ENCODE peak calls at places on chromosomes 1 and 21, in nine cellular contexts. T is tibial artery, A is cardiac muscle cell, W is A673, R is neuronal stem cell, J is HCT116, L is substantia nigra, F is thoracic aorta, X is SJSA1. S is an unnamed sample.

GRCh38 chr1:146001734-146002133 is 5.4 kb upstream of the TXNIP start:
- DNase-seq in T (peak), A (no peak), W (no peak), R (no peak), J (no peak), L (no peak), F (no peak), X (no peak), S (no peak)

GRCh38 chr1:8602471-8603219 is 214.8 kb downstream of the RERE start:
- DNase-seq in T (no peak), A (no peak), W (peak), R (no peak), J (no peak), L (no peak), F (no peak), X (no peak), S (no peak)

GRCh38 chr1:29854700-29855276 is 618.5 kb downstream of the PTPRU start:
- DNase-seq in T (no peak), A (no peak), W (no peak), R (no peak), J (no peak), L (no peak), F (no peak), X (no peak), S (no peak)

GRCh38 chr1:4563586-4563985 is 90.8 kb upstream of the AJAP1 start:
- DNase-seq in T (no peak), A (no peak), W (no peak), R (no peak), J (no peak), L (no peak), F (no peak), X (no peak), S (no peak)

GRCh38 chr1:29655945-29656866 is 419.9 kb downstream of the PTPRU start:
- DNase-seq in T (no peak), A (peak), W (peak), R (no peak), J (no peak), L (no peak), F (no peak), X (no peak), S (no peak)

GRCh38 chr1:92475029-92475428 is 11.7 kb downstream of the GFI1 start:
- DNase-seq in T (no peak), A (no peak), W (no peak), R (no peak), J (no peak), L (no peak), F (no peak), X (no peak), S (no peak)

GRCh38 chr1:229523052-229523451 is 14.9 kb upstream of the NUP133 start:
- DNase-seq in T (no peak), A (no peak), W (no peak), R (no peak), J (no peak), L (no peak), F (no peak), X (no peak), S (no peak)

GRCh38 chr1:208866351-208866750 is 622.2 kb upstream of the PLXNA2 start:
- DNase-seq in T (no peak), A (no peak), W (no peak), R (no peak), J (no peak), L (no peak), F (no peak), X (no peak), S (no peak)

GRCh38 chr1:5571861-5572401 is 420.3 kb downstream of the NPHP4 start:
- DNase-seq in T (no peak), A (no peak), W (no peak), R (no peak), J (no peak), L (no peak), F (no peak), X (no peak), S (no peak)

GRCh38 chr1:18934205-18935000 is 22.1 kb downstream of the IFFO2 start:
- DNase-seq in T (no peak), A (no peak), W (no peak), R (no peak), J (no peak), L (no peak), F (no peak), X (no peak), S (no peak)

GRCh38 chr1:48206371-48206770 is 16.1 kb upstream of the SLC5A9 start:
- DNase-seq in T (no peak), A (no peak), W (no peak), R (no peak), J (no peak), L (no peak), F (no peak), X (no peak), S (no peak)

GRCh38 chr1:86852737-86853408 is 61.1 kb downstream of the SELENOF start:
- DNase-seq in T (no peak), A (no peak), W (peak), R (no peak), J (no peak), L (no peak), F (no peak), X (no peak), S (no peak)

GRCh38 chr1:91501527-91501859 is 842 bp downstream of the CDC7 start:
- DNase-seq in T (no peak), A (no peak), W (no peak), R (no peak), J (no peak), L (no peak), F (no peak), X (no peak), S (no peak)

GRCh38 chr1:89725016-89725380 is 92.1 kb downstream of the LRRC8C start:
- DNase-seq in T (no peak), A (no peak), W (peak), R (no peak), J (no peak), L (no peak), F (no peak), X (no peak), S (no peak)

GRCh38 chr1:1298861-1299685 is 8.7 kb downstream of the ACAP3 start:
- DNase-seq in T (no peak), A (peak), W (no peak), R (no peak), J (no peak), L (peak), F (no peak), X (no peak), S (no peak)

GRCh38 chr1:78015148-78015547 is 10.4 kb downstream of the DNAJB4 start:
- DNase-seq in T (no peak), A (no peak), W (no peak), R (no peak), J (no peak), L (no peak), F (no peak), X (no peak), S (no peak)
- H3K27ac ChIP-seq in T (no peak), A (no peak), W (no peak), R (no peak), J (no peak), L (no peak), F (no peak), X (no peak), S (no peak)

DNA sequence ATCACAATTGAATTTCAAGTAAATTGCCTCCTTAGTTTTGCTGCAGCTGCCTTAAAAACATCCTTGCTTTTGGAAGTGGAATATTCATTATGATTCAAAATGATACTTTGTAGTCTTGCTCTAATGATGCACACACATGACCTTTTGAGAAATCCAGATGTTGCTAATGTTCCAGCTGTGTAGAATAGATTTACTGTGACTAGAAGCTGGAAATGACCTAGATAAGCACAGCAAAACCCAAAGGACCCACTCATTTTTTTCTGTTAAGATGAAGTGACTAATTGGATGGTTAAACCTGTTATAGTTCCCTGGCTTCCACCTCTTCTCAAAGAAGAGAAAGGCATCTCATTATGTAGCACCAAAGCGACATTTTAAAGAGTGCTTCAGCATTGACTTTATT is 64.6 kb upstream of the RALGPS2 start:
- DNase-seq in T (no peak), A (no peak), W (no peak), R (no peak), J (no peak), L (no peak), F (no peak), X (no peak), S (no peak)
- H3K27ac ChIP-seq in T (no peak), A (no peak), W (no peak), R (no peak), J (no peak), L (no peak), F (no peak), X (no peak), S (no peak)

GRCh38 chr1:11575553-11575952 is 78.7 kb downstream of the FBXO2 start:
- DNase-seq in T (no peak), A (no peak), W (no peak), R (no peak), J (no peak), L (no peak), F (no peak), X (no peak), S (no peak)
- H3K27ac ChIP-seq in T (no peak), A (no peak), W (no peak), R (no peak), J (no peak), L (no peak), F (no peak), X (no peak), S (no peak)

GRCh38 chr21:14876464-14876863 is 188.3 kb downstream of the NRIP1 start:
- DNase-seq in T (no peak), A (no peak), W (no peak), R (no peak), J (no peak), L (no peak), F (no peak), X (no peak), S (no peak)
- H3K27ac ChIP-seq in T (no peak), A (peak), W (no peak), R (no peak), J (peak), L (no peak), F (no peak), X (no peak), S (no peak)

DNA sequence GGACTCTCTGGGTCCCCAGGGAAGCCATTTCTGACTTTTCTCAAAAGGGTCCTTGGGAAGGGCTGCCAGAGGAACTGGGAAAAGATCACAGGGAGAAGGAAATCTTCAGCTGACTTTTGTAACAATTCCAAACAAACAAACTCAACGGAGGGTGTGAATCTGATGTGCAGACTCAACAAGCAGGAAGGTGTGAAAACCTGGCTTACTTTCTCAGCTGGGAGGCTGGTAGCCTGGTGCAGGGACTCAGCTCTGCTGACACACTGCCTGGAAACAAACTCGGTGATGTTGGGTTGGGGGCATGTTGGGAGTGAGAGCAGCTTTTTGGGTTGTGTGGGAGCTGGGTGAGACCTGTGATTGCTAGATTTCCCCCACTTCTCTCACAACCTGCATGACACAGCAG is 10.2 kb upstream of the HSD3B2 start:
- DNase-seq in T (no peak), A (no peak), W (no peak), R (no peak), J (no peak), L (no peak), F (no peak), X (no peak), S (no peak)
- H3K27ac ChIP-seq in T (no peak), A (no peak), W (no peak), R (no peak), J (no peak), L (no peak), F (no peak), X (no peak), S (no peak)

S was measured in foreskin keratinocyte.